ENCODE peak calls at places on chromosomes 1 and 21, in eight cellular contexts. R, B, W, S, A, H, C and Y are unnamed samples.

GRCh38 chr1:216531308-216532239 is 108.3 kb upstream of the USH2A start:
- DNase-seq in R (no peak), B (no peak), W (no peak), S (peak; percentile 61), A (no peak), H (no peak), C (no peak), Y (no peak)

GRCh38 chr21:38266732-38267131 is 9.9 kb downstream of the KCNJ15 start:
- DNase-seq in R (no peak), B (no peak), W (no peak), S (peak; percentile 21), A (no peak), H (no peak), C (no peak), Y (no peak)

GRCh38 chr1:6088956-6089355 is 43.3 kb downstream of the KCNAB2 start:
- DNase-seq in R (no peak), B (no peak), W (no peak), S (no peak), A (no peak), H (no peak), C (no peak), Y (no peak)

GRCh38 chr21:21921410-21922232 is 923.4 kb downstream of the NCAM2 start:
- DNase-seq in R (no peak), B (peak; percentile 69), W (no peak), S (peak; percentile 37), A (peak; percentile 34), H (no peak), C (no peak), Y (no peak)

GRCh38 chr1:65467536-65467935 is 47.1 kb downstream of the LEPR start:
- DNase-seq in R (peak; percentile 95), B (peak; percentile 83), W (no peak), S (peak; percentile 67), A (no peak), H (no peak), C (peak; percentile 81), Y (no peak)

GRCh38 chr1:29235955-29236742 is at the start of gene PTPRU:
- DNase-seq in R (peak; percentile 35), B (peak; percentile 95), W (peak; percentile 90), S (peak; percentile 55), A (peak; percentile 80), H (no peak), C (peak; percentile 88), Y (peak; percentile 84)

GRCh38 chr1:180151508-180151907 is 3.2 kb upstream of the QSOX1 start:
- DNase-seq in R (no peak), B (no peak), W (no peak), S (peak; percentile 94), A (peak; percentile 67), H (peak; percentile 86), C (no peak), Y (no peak)

GRCh38 chr1:244067893-244068292 is 16.8 kb downstream of the ZBTB18 start:
- DNase-seq in R (peak; percentile 50), B (peak; percentile 55), W (no peak), S (no peak), A (no peak), H (no peak), C (peak; percentile 40), Y (no peak)

GRCh38 chr1:167460836-167461235 is 57.5 kb downstream of the CD247 start:
- DNase-seq in R (no peak), B (no peak), W (peak; percentile 42), S (no peak), A (no peak), H (no peak), C (no peak), Y (no peak)

DNA sequence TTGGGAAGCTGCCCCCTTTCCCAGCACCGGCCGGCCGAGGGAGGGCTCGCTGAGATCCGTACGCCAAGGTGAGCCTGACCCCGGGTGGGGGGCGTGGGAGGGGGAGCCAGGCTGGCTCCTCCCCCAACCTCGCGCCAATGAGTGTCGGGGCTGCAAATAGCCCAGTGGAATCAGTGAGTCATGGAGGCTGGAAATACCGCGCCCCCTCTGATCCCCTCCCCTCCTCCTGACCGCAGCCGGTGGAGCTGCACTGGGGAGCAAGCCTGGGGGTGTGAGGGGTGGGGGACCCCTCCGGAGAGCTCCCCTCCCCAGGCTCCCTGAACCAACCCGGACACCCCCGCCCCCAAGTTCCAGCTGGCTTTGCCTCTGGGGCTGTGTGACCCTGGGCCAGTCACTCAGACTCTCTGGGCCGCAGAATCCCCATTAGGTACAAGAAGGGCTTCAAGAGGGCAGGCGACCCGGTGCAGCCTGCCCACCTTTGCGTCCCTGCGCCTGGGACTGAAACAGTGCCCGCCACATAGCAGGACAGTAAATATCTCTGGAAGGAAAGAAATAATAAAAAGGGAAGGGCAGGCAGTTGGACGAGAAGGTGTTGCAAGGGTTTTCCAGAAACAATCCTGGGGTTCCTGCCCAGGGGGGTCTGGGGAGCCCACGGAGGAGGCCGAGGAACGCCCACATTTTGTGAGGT is 4.5 kb downstream of the HSPB7 start:
- DNase-seq in R (peak; percentile 60), B (peak; percentile 92), W (peak; percentile 93), S (peak; percentile 48), A (peak; percentile 52), H (no peak), C (peak; percentile 63), Y (peak; percentile 88)
- TF ChIP-seq CTCF in R (no peak), B (no peak), W (no peak), S (no peak), A (no peak), H (no peak), C (no peak), Y (no peak)

DNA sequence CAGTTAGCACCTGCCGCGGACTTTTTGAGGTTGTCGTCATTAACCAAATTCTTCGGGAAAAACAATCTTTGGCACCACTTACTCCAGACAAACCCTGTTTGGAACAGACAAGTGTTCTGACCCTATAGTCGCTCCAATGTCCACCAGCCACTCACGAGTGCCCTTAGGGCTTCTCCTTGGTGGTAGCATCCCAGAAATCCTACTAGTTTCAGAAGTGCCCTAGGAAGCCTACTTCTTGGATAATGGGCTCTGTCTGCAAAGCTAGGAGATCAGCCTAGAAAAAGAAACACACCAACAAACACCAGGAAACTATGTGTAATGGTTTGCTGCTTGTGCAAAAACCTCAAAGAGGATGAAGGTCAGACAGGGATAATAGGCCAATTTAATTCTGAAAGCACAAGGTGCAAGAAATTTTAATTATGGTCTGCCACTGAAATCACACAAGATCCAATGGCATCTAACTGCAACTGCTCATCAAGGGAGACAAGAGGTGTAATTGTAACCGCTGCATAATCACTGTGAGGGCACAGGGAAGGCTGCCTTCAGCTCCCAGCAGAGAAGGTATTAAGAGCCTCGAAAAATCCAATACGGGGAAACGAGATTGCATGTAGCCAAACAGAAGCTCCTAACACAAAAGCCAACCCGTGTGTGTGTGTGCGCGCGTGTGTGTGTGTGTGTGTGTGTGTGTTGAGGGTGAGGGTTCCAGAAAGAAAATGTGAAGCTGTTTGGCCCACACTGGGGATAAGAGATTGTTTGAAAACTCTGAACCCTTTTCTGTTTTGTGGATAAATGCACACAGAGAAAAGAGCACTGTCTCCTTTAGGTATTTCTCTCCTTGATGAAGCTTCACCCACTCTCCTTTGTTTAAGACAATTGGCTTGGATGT is 2.2 kb downstream of the WLS start:
- DNase-seq in R (no peak), B (peak; percentile 16), W (no peak), S (peak; percentile 62), A (peak; percentile 52), H (no peak), C (no peak), Y (peak; percentile 15)
- H3K27me3 ChIP-seq in R (peaks cover 1% of the 10 kb centered on the region), B (no peaks in the 10 kb centered on the region), W (no peaks in the 10 kb centered on the region), S (no peaks in the 10 kb centered on the region), A (no peaks in the 10 kb centered on the region), H (no peaks in the 10 kb centered on the region), C (no peaks in the 10 kb centered on the region), Y (no peaks in the 10 kb centered on the region)

GRCh38 chr1:2132222-2133038 is 62.1 kb downstream of the FAAP20 start:
- DNase-seq in R (peak; percentile 26), B (peak; percentile 63), W (peak; percentile 87), S (peak; percentile 61), A (peak; percentile 58), H (no peak), C (no peak), Y (peak; percentile 51)

GRCh38 chr1:2133879-2134215 is 60.7 kb downstream of the FAAP20 start:
- DNase-seq in R (no peak), B (no peak), W (no peak), S (no peak), A (no peak), H (no peak), C (no peak), Y (peak; percentile 74)

GRCh38 chr1:2134232-2134603 is 60.4 kb downstream of the FAAP20 start:
- DNase-seq in R (peak; percentile 70), B (no peak), W (no peak), S (no peak), A (no peak), H (no peak), C (no peak), Y (no peak)

GRCh38 chr1:2134604-2135307 is 59.8 kb downstream of the FAAP20 start:
- DNase-seq in R (peak; percentile 91), B (peak; percentile 68), W (no peak), S (no peak), A (no peak), H (no peak), C (no peak), Y (no peak)

DNA sequence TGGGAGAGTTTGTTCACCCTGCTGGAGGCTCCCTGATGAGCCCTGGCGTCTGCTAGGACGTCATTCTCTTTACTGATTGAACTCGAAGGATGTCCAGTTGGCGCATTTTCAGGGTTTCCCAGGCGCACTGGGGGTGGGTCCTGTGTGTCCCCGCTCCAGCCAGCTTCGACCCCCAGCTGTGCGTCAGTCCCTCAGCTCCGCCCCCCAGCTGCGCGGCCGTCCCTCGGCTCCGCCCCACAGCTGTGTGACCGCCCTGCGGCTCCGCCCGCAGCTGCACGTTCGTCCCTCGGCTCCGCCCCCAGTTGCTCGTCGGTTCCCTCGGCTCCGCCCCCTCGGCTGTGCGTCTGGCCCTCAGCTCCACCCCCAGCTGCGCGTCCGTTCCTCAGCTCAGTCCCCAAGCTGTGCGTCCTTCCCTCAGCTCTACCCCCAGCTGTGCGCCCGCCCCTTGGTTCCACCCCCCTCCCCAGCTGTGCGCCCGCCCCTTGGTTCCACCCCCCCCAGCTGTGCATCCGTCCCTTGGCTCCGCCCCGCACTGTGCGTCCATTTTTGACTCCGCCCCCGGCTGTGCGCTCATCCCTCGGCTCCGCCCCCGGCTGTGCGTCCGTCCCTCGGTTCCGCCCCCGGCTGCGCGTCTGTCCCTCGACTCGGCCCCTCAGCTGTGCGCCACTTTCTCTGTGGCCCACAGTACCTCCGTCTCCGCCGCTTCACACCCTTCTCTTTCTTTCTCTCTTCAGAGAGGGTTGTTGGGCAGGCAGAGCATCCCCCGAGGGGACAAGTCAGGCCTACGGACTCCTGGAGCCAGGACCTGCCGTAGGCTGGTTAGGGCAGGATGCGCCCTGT is 61.3 kb downstream of the FAAP20 start:
- DNase-seq in R (no peak), B (peak; percentile 100), W (peak; percentile 100), S (peak; percentile 99), A (peak; percentile 98), H (peak; percentile 98), C (peak; percentile 92), Y (peak; percentile 99)
- H3K27ac ChIP-seq in R (peak overlapping the region; percentile 96), B (peak overlapping the region; percentile 100), W (peak overlapping the region; percentile 92), S (peak overlapping the region; percentile 97), A (peak overlapping the region; percentile 44), H (peak overlapping the region; percentile 96), C (peak overlapping the region; percentile 70), Y (peak overlapping the region; percentile 92)

DNA sequence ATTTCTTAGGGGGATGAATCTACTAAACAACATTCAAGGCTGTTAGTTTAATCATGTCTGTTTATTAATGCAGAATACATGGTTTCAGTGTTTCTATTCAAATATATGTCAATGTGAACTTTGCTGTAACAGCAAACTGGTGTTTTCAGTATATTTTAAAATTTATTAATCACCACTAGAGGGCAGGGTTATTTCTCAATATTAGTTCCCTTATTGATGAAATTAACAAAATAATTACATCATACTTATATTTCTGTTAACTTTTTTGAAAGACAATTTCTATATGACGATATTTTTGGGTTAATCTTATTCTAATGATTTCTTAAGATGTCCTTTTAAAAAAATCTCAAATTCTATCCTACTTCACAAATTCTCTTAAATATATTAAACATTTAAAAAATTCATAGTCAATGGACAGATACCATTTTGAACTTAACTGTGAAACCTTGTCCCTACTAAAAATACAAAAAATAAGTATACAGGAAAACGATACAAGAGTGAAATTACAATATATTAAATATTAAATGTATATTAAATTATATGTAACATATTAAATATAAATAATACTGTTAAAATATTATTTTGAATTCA is 1034.1 kb upstream of the PRMT6 start:
- DNase-seq in R (no peak), B (peak; percentile 8), W (no peak), S (peak; percentile 42), A (peak; percentile 54), H (no peak), C (no peak), Y (no peak)
- TF ChIP-seq CTCF in R (no peak), B (peak; percentile 61), W (peak; percentile 10), S (no peak), A (peak; percentile 71), H (peak; percentile 34), C (peak; percentile 24), Y (peak; percentile 16)